ENCODE peak calls at places on chromosomes 6 and 20, in six cellular contexts. Y is spleen, F is HCT116, A is breast epithelium, S is esophagus muscularis mucosa, M is vagina. H is an unnamed sample.

GRCh38 chr6:70538364-70538763 is 28.4 kb upstream of the SDHAF4 start:
- DNase-seq in Y (no peak), F (no peak), A (no peak), S (no peak), M (no peak), H (no peak)

GRCh38 chr6:72418495-72418894 is 203.4 kb upstream of the KCNQ5 start:
- DNase-seq in Y (no peak), F (no peak), A (no peak), S (no peak), M (no peak), H (no peak)

GRCh38 chr6:169328112-169328801 is 74.6 kb upstream of the THBS2 start:
- DNase-seq in Y (no peak), F (no peak), A (no peak), S (no peak), M (no peak), H (no peak)

GRCh38 chr20:40970218-40970617 is 58.4 kb upstream of the TOP1 start:
- DNase-seq in Y (no peak), F (no peak), A (peak), S (peak), M (no peak), H (no peak)

GRCh38 chr6:85079761-85080160 is 315.4 kb upstream of the TBX18 start:
- DNase-seq in Y (no peak), F (no peak), A (no peak), S (no peak), M (no peak), H (no peak)

GRCh38 chr6:141265748-141266647 is 866.7 kb upstream of the GJE1 start:
- DNase-seq in Y (no peak), F (no peak), A (no peak), S (no peak), M (no peak), H (no peak)

GRCh38 chr20:24768226-24768625 is 180.8 kb upstream of the CST7 start:
- DNase-seq in Y (no peak), F (no peak), A (no peak), S (no peak), M (peak), H (no peak)

GRCh38 chr6:157455731-157456523 is 74.9 kb downstream of the ZDHHC14 start:
- DNase-seq in Y (no peak), F (no peak), A (no peak), S (no peak), M (peak), H (no peak)

GRCh38 chr6:42088101-42088591 is 37.8 kb downstream of the TAF8 start:
- DNase-seq in Y (no peak), F (no peak), A (no peak), S (no peak), M (no peak), H (no peak)

GRCh38 chr6:123677897-123678296 is 41.1 kb upstream of the TRDN start:
- DNase-seq in Y (no peak), F (no peak), A (no peak), S (no peak), M (no peak), H (no peak)

GRCh38 chr6:150435832-150436231 is 67.0 kb downstream of the IYD start:
- DNase-seq in Y (no peak), F (no peak), A (no peak), S (no peak), M (no peak), H (no peak)

GRCh38 chr6:138592698-138593097 is 93.4 kb upstream of the NHSL1 start:
- DNase-seq in Y (no peak), F (no peak), A (no peak), S (no peak), M (no peak), H (no peak)

GRCh38 chr6:90227693-90228092 is 69.0 kb downstream of the BACH2 start:
- DNase-seq in Y (no peak), F (no peak), A (no peak), S (no peak), M (no peak), H (no peak)

GRCh38 chr6:90222724-90223198 is 73.9 kb downstream of the BACH2 start:
- DNase-seq in Y (no peak), F (peak), A (no peak), S (no peak), M (no peak), H (no peak)

GRCh38 chr6:90227165-90227564 is 69.5 kb downstream of the BACH2 start:
- DNase-seq in Y (no peak), F (no peak), A (no peak), S (no peak), M (no peak), H (no peak)

GRCh38 chr6:90222008-90222407 is 74.6 kb downstream of the BACH2 start:
- DNase-seq in Y (no peak), F (no peak), A (no peak), S (no peak), M (no peak), H (no peak)

GRCh38 chr6:90226257-90226656 is 70.4 kb downstream of the BACH2 start:
- DNase-seq in Y (no peak), F (no peak), A (no peak), S (no peak), M (no peak), H (no peak)
- H3K4me3 ChIP-seq in Y (no peak), F (no peak), A (no peak), S (no peak), M (no peak), H (no peak)

GRCh38 chr6:3748208-3748701 is 3.3 kb downstream of the PXDC1 start:
- DNase-seq in Y (no peak), F (peak), A (no peak), S (no peak), M (no peak), H (no peak)
- TF ChIP-seq POLR2AphosphoS5 in Y (no peak), F (no peak), A (peak), S (peak), M (no peak), H (no peak)

DNA sequence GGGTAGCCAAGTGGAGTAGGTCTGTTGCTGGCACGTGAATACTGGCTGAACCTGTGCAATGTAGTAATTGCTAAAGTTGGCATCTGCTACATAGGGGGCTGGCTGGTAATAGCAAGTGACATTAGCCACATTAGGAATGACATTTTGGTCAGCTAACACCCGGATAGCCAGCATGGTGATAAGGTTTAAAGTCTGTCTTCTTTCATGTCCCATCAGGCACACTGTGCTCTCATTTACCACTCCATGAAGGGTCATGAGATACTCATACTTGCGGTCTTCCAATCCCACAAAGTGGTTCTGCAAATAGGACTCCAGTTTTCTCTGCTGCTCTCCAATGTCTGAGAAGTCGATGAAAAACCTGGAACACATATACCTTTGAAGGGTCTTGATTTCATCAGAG is 2.8 kb downstream of the TENT5A start:
- DNase-seq in Y (no peak), F (no peak), A (no peak), S (no peak), M (no peak), H (no peak)
- H3K4me3 ChIP-seq in Y (peak), F (no peak), A (peak), S (peak), M (peak), H (peak)

DNA sequence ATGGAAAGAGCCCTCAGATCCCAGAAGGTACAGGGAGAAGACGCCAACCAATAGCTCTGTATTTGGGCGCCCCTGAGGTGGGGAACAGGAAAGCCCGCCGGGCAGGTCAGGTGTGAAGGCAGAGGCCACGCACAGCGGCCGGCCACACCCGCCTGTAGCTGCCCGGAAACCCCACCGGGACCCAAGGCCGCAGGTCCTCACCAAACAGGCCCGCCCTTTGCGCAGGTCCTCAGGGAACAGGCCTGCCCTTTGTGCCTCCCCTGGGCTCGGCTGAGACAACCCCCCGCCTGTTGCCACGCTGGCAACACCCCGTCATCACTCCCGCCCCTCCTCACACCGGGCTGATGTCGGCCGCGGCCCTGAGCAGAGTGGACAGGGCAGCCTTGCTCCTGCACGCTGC is 44.9 kb upstream of the CHRNA4 start:
- DNase-seq in Y (no peak), F (no peak), A (no peak), S (no peak), M (no peak), H (no peak)
- TF ChIP-seq POLR2AphosphoS5 in Y (no peak), F (no peak), A (no peak), S (no peak), M (no peak), H (no peak)

GRCh38 chr6:36169023-36170007 is 27.2 kb upstream of the BRPF3 start:
- DNase-seq in Y (no peak), F (no peak), A (no peak), S (no peak), M (no peak), H (no peak)
- H3K4me3 ChIP-seq in Y (no peak), F (no peak), A (no peak), S (no peak), M (no peak), H (no peak)

GRCh38 chr6:43481075-43481474 is 3.7 kb downstream of the TJAP1 start:
- DNase-seq in Y (no peak), F (no peak), A (no peak), S (no peak), M (no peak), H (no peak)

GRCh38 chr6:43478008-43478372 is 620 bp downstream of the TJAP1 start:
- DNase-seq in Y (no peak), F (no peak), A (no peak), S (no peak), M (no peak), H (no peak)

GRCh38 chr6:43476744-43477143 is 626 bp upstream of the TJAP1 start:
- DNase-seq in Y (no peak), F (no peak), A (no peak), S (no peak), M (no peak), H (no peak)

GRCh38 chr6:43475506-43475905 is 1.9 kb upstream of the TJAP1 start:
- DNase-seq in Y (no peak), F (no peak), A (no peak), S (no peak), M (no peak), H (no peak)

GRCh38 chr6:43477235-43478007 is at the start of gene TJAP1:
- DNase-seq in Y (peak), F (peak), A (peak), S (peak), M (no peak), H (peak)
- TF ChIP-seq POLR2AphosphoS5 in Y (peak), F (peak), A (no peak), S (peak), M (peak), H (peak)

GRCh38 chr6:21666788-21667681 is 73.5 kb downstream of the SOX4 start:
- DNase-seq in Y (no peak), F (no peak), A (peak), S (no peak), M (no peak), H (no peak)

GRCh38 chr6:21665101-21665435 is 71.5 kb downstream of the SOX4 start:
- DNase-seq in Y (no peak), F (no peak), A (no peak), S (no peak), M (no peak), H (no peak)

GRCh38 chr6:21664263-21665081 is 70.9 kb downstream of the SOX4 start:
- DNase-seq in Y (peak), F (no peak), A (peak), S (no peak), M (no peak), H (peak)

GRCh38 chr6:21665436-21666199 is 72.1 kb downstream of the SOX4 start:
- DNase-seq in Y (no peak), F (no peak), A (no peak), S (no peak), M (no peak), H (no peak)

GRCh38 chr6:21666200-21666671 is 72.7 kb downstream of the SOX4 start:
- DNase-seq in Y (peak), F (no peak), A (peak), S (no peak), M (no peak), H (no peak)
- H3K4me3 ChIP-seq in Y (no peak), F (no peak), A (peak), S (peak), M (peak), H (peak)

DNA sequence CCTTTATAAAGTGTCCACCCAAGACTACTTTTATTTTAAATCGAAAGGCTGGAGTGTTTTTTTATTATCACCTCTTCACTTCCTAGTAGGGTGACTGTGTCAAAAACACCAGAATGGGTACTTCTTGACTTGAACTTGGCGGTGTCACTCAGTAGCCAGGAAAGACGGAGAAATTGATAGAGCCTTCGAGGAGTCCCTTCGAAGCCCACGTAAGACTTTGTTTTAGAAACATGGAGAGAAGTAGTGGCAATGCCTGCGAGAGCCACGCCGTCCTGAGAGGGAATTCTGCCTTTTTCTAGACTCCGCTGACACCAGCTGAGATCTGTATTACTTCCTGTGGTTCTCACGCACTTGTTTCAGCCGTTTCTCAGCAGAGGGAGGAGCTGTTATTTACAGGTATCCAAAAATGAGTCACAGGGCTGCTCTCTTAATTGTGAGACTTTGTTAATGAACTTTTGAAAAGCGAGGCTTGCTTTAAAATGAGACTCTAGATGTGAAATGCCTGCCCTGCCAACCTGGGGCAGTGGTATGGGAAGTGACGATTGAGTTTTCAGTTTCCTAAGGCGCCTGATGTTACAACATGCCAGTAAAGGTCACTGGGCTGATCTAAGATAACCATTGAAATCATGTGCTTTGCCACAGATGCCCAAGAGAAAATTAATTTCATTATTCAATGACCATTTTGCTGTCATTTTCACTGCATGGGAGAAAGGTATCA is 852 bp downstream of the STX11 start:
- DNase-seq in Y (peak), F (no peak), A (no peak), S (peak), M (no peak), H (no peak)
- TF ChIP-seq POLR2AphosphoS5 in Y (no peak), F (no peak), A (peak), S (peak), M (no peak), H (no peak)

GRCh38 chr6:56539503-56540105 is 103.1 kb downstream of the DST start:
- DNase-seq in Y (no peak), F (no peak), A (no peak), S (no peak), M (no peak), H (no peak)
- H3K4me3 ChIP-seq in Y (no peak), F (no peak), A (peak), S (peak), M (peak), H (peak)

H was measured in prostate gland.